ENCODE peak calls at places on chromosomes 3 and 15, in four cellular contexts. One of them, this sample, is unnamed.

GRCh38 chr3:165523801-165524200 is 313.4 kb downstream of the BCHE start:
- DNase-seq in aorta: no peak
- DNase-seq in MV-4-11: no peak
- DNase-seq in DND-41: no peak
- DNase-seq in this sample: no peak

GRCh38 chr3:117399311-117400068 is 689.9 kb downstream of the TUSC7 start:
- DNase-seq in aorta: no peak
- DNase-seq in MV-4-11: no peak
- DNase-seq in DND-41: no peak
- DNase-seq in this sample: no peak

GRCh38 chr15:92425578-92426225 is 32.0 kb downstream of the ST8SIA2 start:
- DNase-seq in aorta: no peak
- DNase-seq in MV-4-11: no peak
- DNase-seq in DND-41: no peak
- DNase-seq in this sample: no peak

GRCh38 chr15:101115887-101116680 is 135.8 kb downstream of the CHSY1 start:
- DNase-seq in aorta: peak; percentile 78
- DNase-seq in MV-4-11: peak; percentile 50
- DNase-seq in DND-41: no peak
- DNase-seq in this sample: peak; percentile 55

GRCh38 chr15:101049282-101049681 is 130.1 kb downstream of the LRRK1 start:
- DNase-seq in aorta: peak; percentile 23
- DNase-seq in MV-4-11: no peak
- DNase-seq in DND-41: no peak
- DNase-seq in this sample: no peak

GRCh38 chr3:9012521-9012920 is 49.2 kb upstream of the RAD18 start:
- DNase-seq in aorta: no peak
- DNase-seq in MV-4-11: no peak
- DNase-seq in DND-41: no peak
- DNase-seq in this sample: no peak

GRCh38 chr3:172216267-172216666 is 176.9 kb downstream of the FNDC3B start:
- DNase-seq in aorta: no peak
- DNase-seq in MV-4-11: no peak
- DNase-seq in DND-41: no peak
- DNase-seq in this sample: no peak

GRCh38 chr3:38354588-38355344 is 8.2 kb downstream of the XYLB start:
- DNase-seq in aorta: no peak
- DNase-seq in MV-4-11: peak; percentile 42
- DNase-seq in DND-41: no peak
- DNase-seq in this sample: no peak

GRCh38 chr3:10329495-10330015 is 8.6 kb upstream of the SEC13 start:
- DNase-seq in aorta: peak; percentile 15
- DNase-seq in MV-4-11: no peak
- DNase-seq in DND-41: no peak
- DNase-seq in this sample: no peak

GRCh38 chr3:186264608-186265400 is 97.2 kb downstream of the DGKG start:
- DNase-seq in aorta: no peak
- DNase-seq in MV-4-11: no peak
- DNase-seq in DND-41: no peak
- DNase-seq in this sample: no peak

GRCh38 chr15:91302588-91303439 is 202.8 kb downstream of the SV2B start:
- DNase-seq in aorta: no peak
- DNase-seq in MV-4-11: peak; percentile 59
- DNase-seq in DND-41: peak; percentile 60
- DNase-seq in this sample: peak; percentile 82

GRCh38 chr3:58005662-58006061 is 2.6 kb upstream of the FLNB start:
- DNase-seq in aorta: no peak
- DNase-seq in MV-4-11: no peak
- DNase-seq in DND-41: no peak
- DNase-seq in this sample: peak; percentile 50

This sample was measured in COLO829.